ENCODE peak calls at places on chromosome 14, in ten cellular contexts. One of them, this sample, is unnamed.
A peak's percentile ranks its signal among the peaks of the same experiment; 100 is the strongest.

GRCh38 chr14:58492044-58492443 is 64.5 kb downstream of the KIAA0586 start:
- DNase-seq in body of pancreas: no peak
- DNase-seq in A549: no peak
- DNase-seq in fibroblast of lung: no peak
- DNase-seq in GM12865: no peak
- DNase-seq in AG09309: no peak
- DNase-seq in fibroblast of pulmonary artery: no peak
- DNase-seq in upper lobe of right lung: no peak
- DNase-seq in spleen: no peak
- DNase-seq in psoas muscle: no peak
- DNase-seq in this sample: no peak

GRCh38 chr14:54844479-54844878 is 58.1 kb downstream of the GCH1 start:
- DNase-seq in body of pancreas: no peak
- DNase-seq in A549: no peak
- DNase-seq in fibroblast of lung: no peak
- DNase-seq in GM12865: no peak
- DNase-seq in AG09309: no peak
- DNase-seq in fibroblast of pulmonary artery: no peak
- DNase-seq in upper lobe of right lung: no peak
- DNase-seq in spleen: no peak
- DNase-seq in psoas muscle: no peak
- DNase-seq in this sample: no peak

GRCh38 chr14:105885561-105886320 is 359.4 kb downstream of the TMEM121 start:
- DNase-seq in body of pancreas: peak; percentile 2
- DNase-seq in A549: no peak
- DNase-seq in fibroblast of lung: no peak
- DNase-seq in GM12865: no peak
- DNase-seq in AG09309: no peak
- DNase-seq in fibroblast of pulmonary artery: no peak
- DNase-seq in upper lobe of right lung: peak; percentile 46
- DNase-seq in spleen: peak; percentile 54
- DNase-seq in psoas muscle: peak; percentile 28
- DNase-seq in this sample: no peak

GRCh38 chr14:70188608-70189540 is at the start of gene SLC8A3:
- DNase-seq in body of pancreas: peak; percentile 27
- DNase-seq in A549: peak; percentile 35
- DNase-seq in fibroblast of lung: peak; percentile 48
- DNase-seq in GM12865: peak; percentile 69
- DNase-seq in AG09309: no peak
- DNase-seq in fibroblast of pulmonary artery: peak; percentile 33
- DNase-seq in upper lobe of right lung: peak; percentile 66
- DNase-seq in spleen: peak; percentile 76
- DNase-seq in psoas muscle: peak; percentile 86
- DNase-seq in this sample: no peak

GRCh38 chr14:48490756-48491155 is 815.4 kb upstream of the MDGA2 start:
- DNase-seq in body of pancreas: no peak
- DNase-seq in A549: no peak
- DNase-seq in fibroblast of lung: no peak
- DNase-seq in GM12865: no peak
- DNase-seq in AG09309: no peak
- DNase-seq in fibroblast of pulmonary artery: no peak
- DNase-seq in upper lobe of right lung: no peak
- DNase-seq in spleen: no peak
- DNase-seq in psoas muscle: no peak
- DNase-seq in this sample: no peak

GRCh38 chr14:100419856-100420255 is 96.7 kb downstream of the SLC25A47 start:
- DNase-seq in body of pancreas: no peak
- DNase-seq in A549: no peak
- DNase-seq in fibroblast of lung: no peak
- DNase-seq in GM12865: no peak
- DNase-seq in AG09309: no peak
- DNase-seq in fibroblast of pulmonary artery: no peak
- DNase-seq in upper lobe of right lung: no peak
- DNase-seq in spleen: peak; percentile 27
- DNase-seq in psoas muscle: no peak
- DNase-seq in this sample: no peak

GRCh38 chr14:54529811-54530210 is 20.1 kb downstream of the CGRRF1 start:
- DNase-seq in body of pancreas: no peak
- DNase-seq in A549: no peak
- DNase-seq in fibroblast of lung: peak; percentile 61
- DNase-seq in GM12865: no peak
- DNase-seq in AG09309: peak; percentile 31
- DNase-seq in fibroblast of pulmonary artery: peak; percentile 74
- DNase-seq in upper lobe of right lung: no peak
- DNase-seq in spleen: no peak
- DNase-seq in psoas muscle: no peak
- DNase-seq in this sample: peak; percentile 36

GRCh38 chr14:81018245-81018644 is 62.8 kb downstream of the TSHR start:
- DNase-seq in body of pancreas: no peak
- DNase-seq in A549: no peak
- DNase-seq in fibroblast of lung: no peak
- DNase-seq in GM12865: no peak
- DNase-seq in AG09309: no peak
- DNase-seq in fibroblast of pulmonary artery: no peak
- DNase-seq in upper lobe of right lung: no peak
- DNase-seq in spleen: no peak
- DNase-seq in psoas muscle: no peak
- DNase-seq in this sample: no peak

GRCh38 chr14:75440733-75441474 is 13.1 kb downstream of the JDP2 start:
- DNase-seq in body of pancreas: peak; percentile 71
- DNase-seq in A549: no peak
- DNase-seq in fibroblast of lung: peak; percentile 54
- DNase-seq in GM12865: no peak
- DNase-seq in AG09309: peak; percentile 74
- DNase-seq in fibroblast of pulmonary artery: peak; percentile 83
- DNase-seq in upper lobe of right lung: no peak
- DNase-seq in spleen: no peak
- DNase-seq in psoas muscle: peak; percentile 81
- DNase-seq in this sample: no peak

GRCh38 chr14:49962616-49963015 is 69.7 kb downstream of the ARF6 start:
- DNase-seq in body of pancreas: no peak
- DNase-seq in A549: no peak
- DNase-seq in fibroblast of lung: peak; percentile 44
- DNase-seq in GM12865: peak; percentile 74
- DNase-seq in AG09309: no peak
- DNase-seq in fibroblast of pulmonary artery: no peak
- DNase-seq in upper lobe of right lung: peak; percentile 71
- DNase-seq in spleen: no peak
- DNase-seq in psoas muscle: no peak
- DNase-seq in this sample: no peak

GRCh38 chr14:54730156-54730961 is 163.4 kb downstream of the SAMD4A start:
- DNase-seq in body of pancreas: no peak
- DNase-seq in A549: no peak
- DNase-seq in fibroblast of lung: peak; percentile 72
- DNase-seq in GM12865: peak; percentile 85
- DNase-seq in AG09309: peak; percentile 48
- DNase-seq in fibroblast of pulmonary artery: peak; percentile 50
- DNase-seq in upper lobe of right lung: no peak
- DNase-seq in spleen: no peak
- DNase-seq in psoas muscle: no peak
- DNase-seq in this sample: peak; percentile 96

GRCh38 chr14:104396682-104397470 is 182.7 kb upstream of the C14orf180 start:
- DNase-seq in body of pancreas: no peak
- DNase-seq in A549: no peak
- DNase-seq in fibroblast of lung: no peak
- DNase-seq in GM12865: no peak
- DNase-seq in AG09309: no peak
- DNase-seq in fibroblast of pulmonary artery: no peak
- DNase-seq in upper lobe of right lung: no peak
- DNase-seq in spleen: no peak
- DNase-seq in psoas muscle: no peak
- DNase-seq in this sample: no peak

GRCh38 chr14:99792551-99793212 is 531 bp upstream of the EML1 start:
- DNase-seq in body of pancreas: peak; percentile 32
- DNase-seq in A549: no peak
- DNase-seq in fibroblast of lung: peak; percentile 29
- DNase-seq in GM12865: no peak
- DNase-seq in AG09309: no peak
- DNase-seq in fibroblast of pulmonary artery: peak; percentile 20
- DNase-seq in upper lobe of right lung: no peak
- DNase-seq in spleen: no peak
- DNase-seq in psoas muscle: peak; percentile 62
- DNase-seq in this sample: no peak

GRCh38 chr14:98961191-98961590 is 310.8 kb downstream of the BCL11B start:
- DNase-seq in body of pancreas: no peak
- DNase-seq in A549: no peak
- DNase-seq in fibroblast of lung: no peak
- DNase-seq in GM12865: no peak
- DNase-seq in AG09309: no peak
- DNase-seq in fibroblast of pulmonary artery: no peak
- DNase-seq in upper lobe of right lung: no peak
- DNase-seq in spleen: no peak
- DNase-seq in psoas muscle: no peak
- DNase-seq in this sample: no peak

GRCh38 chr14:57029620-57030253 is 219.5 kb upstream of the OTX2 start:
- DNase-seq in body of pancreas: no peak
- DNase-seq in A549: no peak
- DNase-seq in fibroblast of lung: no peak
- DNase-seq in GM12865: no peak
- DNase-seq in AG09309: no peak
- DNase-seq in fibroblast of pulmonary artery: no peak
- DNase-seq in upper lobe of right lung: no peak
- DNase-seq in spleen: no peak
- DNase-seq in psoas muscle: no peak
- DNase-seq in this sample: no peak

GRCh38 chr14:90382491-90383125 is 14.2 kb upstream of the CALM1 start:
- DNase-seq in body of pancreas: peak; percentile 71
- DNase-seq in A549: peak; percentile 41
- DNase-seq in fibroblast of lung: peak; percentile 78
- DNase-seq in GM12865: peak; percentile 68
- DNase-seq in AG09309: peak; percentile 49
- DNase-seq in fibroblast of pulmonary artery: peak; percentile 85
- DNase-seq in upper lobe of right lung: peak; percentile 81
- DNase-seq in spleen: peak; percentile 87
- DNase-seq in psoas muscle: peak; percentile 89
- DNase-seq in this sample: no peak

GRCh38 chr14:35807131-35807961 is 1.7 kb downstream of the RALGAPA1 start:
- DNase-seq in body of pancreas: no peak
- DNase-seq in A549: no peak
- DNase-seq in fibroblast of lung: no peak
- DNase-seq in GM12865: no peak
- DNase-seq in AG09309: no peak
- DNase-seq in fibroblast of pulmonary artery: no peak
- DNase-seq in upper lobe of right lung: no peak
- DNase-seq in spleen: no peak
- DNase-seq in psoas muscle: no peak
- DNase-seq in this sample: no peak
- H3K4me3 ChIP-seq in body of pancreas: no peak overlapping the region
- H3K4me3 ChIP-seq in A549: peak overlapping the region; percentile 84
- H3K4me3 ChIP-seq in fibroblast of lung: peak overlapping the region; percentile 71
- H3K4me3 ChIP-seq in GM12865: peak overlapping the region; percentile 79
- H3K4me3 ChIP-seq in AG09309: no peak overlapping the region
- H3K4me3 ChIP-seq in fibroblast of pulmonary artery: peak overlapping the region; percentile 85
- H3K4me3 ChIP-seq in upper lobe of right lung: peak overlapping the region; percentile 77
- H3K4me3 ChIP-seq in spleen: no peak overlapping the region
- H3K4me3 ChIP-seq in psoas muscle: peak overlapping the region; percentile 71
- H3K4me3 ChIP-seq in this sample: peak overlapping the region; percentile 75

DNA sequence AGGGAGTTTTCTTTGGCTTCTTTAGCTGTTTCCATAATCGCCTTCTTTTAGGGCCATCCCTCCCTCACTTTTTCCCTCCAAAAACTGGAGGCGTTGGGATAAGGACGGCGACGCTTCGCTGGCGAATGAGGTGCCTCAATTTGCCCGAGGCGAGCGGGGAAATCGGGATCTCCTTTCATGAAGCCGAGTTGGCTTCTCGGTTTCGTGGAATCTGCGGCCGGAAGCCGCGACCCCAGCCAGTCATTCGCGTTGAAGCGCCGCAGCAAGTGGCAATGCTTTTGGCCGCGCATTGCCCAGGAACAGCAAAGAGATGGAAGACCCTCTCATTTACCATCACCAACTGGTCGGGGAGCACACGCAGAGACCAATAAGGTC is 8.3 kb upstream of the SIX1 start:
- DNase-seq in body of pancreas: no peak
- DNase-seq in A549: no peak
- DNase-seq in fibroblast of lung: peak; percentile 43
- DNase-seq in GM12865: peak; percentile 23
- DNase-seq in AG09309: no peak
- DNase-seq in fibroblast of pulmonary artery: no peak
- DNase-seq in upper lobe of right lung: no peak
- DNase-seq in spleen: no peak
- DNase-seq in psoas muscle: peak; percentile 68
- DNase-seq in this sample: no peak
- H3K4me3 ChIP-seq in body of pancreas: peak overlapping the region; percentile 76
- H3K4me3 ChIP-seq in A549: peak overlapping the region; percentile 56
- H3K4me3 ChIP-seq in fibroblast of lung: peak overlapping the region; percentile 77
- H3K4me3 ChIP-seq in GM12865: peak overlapping the region; percentile 85
- H3K4me3 ChIP-seq in AG09309: peak overlapping the region; percentile 57
- H3K4me3 ChIP-seq in fibroblast of pulmonary artery: peak overlapping the region; percentile 71
- H3K4me3 ChIP-seq in upper lobe of right lung: peak overlapping the region; percentile 70
- H3K4me3 ChIP-seq in spleen: peak overlapping the region; percentile 33
- H3K4me3 ChIP-seq in psoas muscle: peak overlapping the region; percentile 91
- H3K4me3 ChIP-seq in this sample: peak overlapping the region; percentile 50

DNA sequence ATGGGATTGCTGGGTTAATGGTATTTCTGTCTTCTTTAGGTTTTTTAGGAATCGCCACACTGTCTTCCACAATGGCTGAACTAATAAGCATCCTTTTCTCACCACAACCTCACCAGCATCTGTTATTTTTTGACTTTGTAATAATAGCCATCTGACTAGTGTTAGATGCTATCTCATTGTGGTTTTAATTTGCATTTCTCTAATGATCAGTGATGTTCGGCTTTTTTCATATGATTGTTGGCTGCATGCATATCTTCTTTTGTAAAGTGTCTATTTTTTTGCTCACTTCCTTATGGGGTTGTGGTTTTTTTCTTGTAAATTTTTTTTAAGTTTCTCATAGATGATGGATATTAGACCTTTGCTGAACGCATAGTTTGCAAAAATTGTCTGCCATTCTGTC is 377.9 kb downstream of the GALC start:
- DNase-seq in body of pancreas: no peak
- DNase-seq in A549: no peak
- DNase-seq in fibroblast of lung: peak; percentile 73
- DNase-seq in GM12865: no peak
- DNase-seq in AG09309: no peak
- DNase-seq in fibroblast of pulmonary artery: no peak
- DNase-seq in upper lobe of right lung: no peak
- DNase-seq in spleen: no peak
- DNase-seq in psoas muscle: no peak
- DNase-seq in this sample: no peak
- H3K4me3 ChIP-seq in body of pancreas: no peak overlapping the region
- H3K4me3 ChIP-seq in A549: no peak overlapping the region
- H3K4me3 ChIP-seq in fibroblast of lung: no peak overlapping the region
- H3K4me3 ChIP-seq in GM12865: no peak overlapping the region
- H3K4me3 ChIP-seq in AG09309: no peak overlapping the region
- H3K4me3 ChIP-seq in fibroblast of pulmonary artery: no peak overlapping the region
- H3K4me3 ChIP-seq in upper lobe of right lung: no peak overlapping the region
- H3K4me3 ChIP-seq in spleen: no peak overlapping the region
- H3K4me3 ChIP-seq in psoas muscle: no peak overlapping the region
- H3K4me3 ChIP-seq in this sample: no peak overlapping the region

GRCh38 chr14:64234877-64235651 is 59.1 kb downstream of the ESR2 start:
- DNase-seq in body of pancreas: no peak
- DNase-seq in A549: no peak
- DNase-seq in fibroblast of lung: peak; percentile 67
- DNase-seq in GM12865: peak; percentile 51
- DNase-seq in AG09309: no peak
- DNase-seq in fibroblast of pulmonary artery: peak; percentile 67
- DNase-seq in upper lobe of right lung: no peak
- DNase-seq in spleen: no peak
- DNase-seq in psoas muscle: no peak
- DNase-seq in this sample: no peak
- H3K4me3 ChIP-seq in body of pancreas: no peak overlapping the region
- H3K4me3 ChIP-seq in A549: no peak overlapping the region
- H3K4me3 ChIP-seq in fibroblast of lung: no peak overlapping the region
- H3K4me3 ChIP-seq in GM12865: peak overlapping the region; percentile 40
- H3K4me3 ChIP-seq in AG09309: no peak overlapping the region
- H3K4me3 ChIP-seq in fibroblast of pulmonary artery: no peak overlapping the region
- H3K4me3 ChIP-seq in upper lobe of right lung: no peak overlapping the region
- H3K4me3 ChIP-seq in spleen: no peak overlapping the region
- H3K4me3 ChIP-seq in psoas muscle: no peak overlapping the region
- H3K4me3 ChIP-seq in this sample: no peak overlapping the region

This sample was measured in HFF-Myc.